ENCODE peak calls at places on chromosomes 2 and 18, in five cellular contexts. One of them, this sample, is unnamed.

GRCh38 chr2:104752504-104752903 is 101.4 kb upstream of the POU3F3 start:
- DNase-seq in activated naive CD4-positive, alpha-beta T cell treated with anti-CD3 and anti-CD28 coated beads for 36 hours: no peak
- DNase-seq in DMS153: no peak
- DNase-seq in GM04504: no peak
- DNase-seq in CD8-positive, alpha-beta memory T cell: no peak
- DNase-seq in this sample: no peak

GRCh38 chr2:28270456-28271146 is 122.1 kb upstream of the FOSL2 start:
- DNase-seq in activated naive CD4-positive, alpha-beta T cell treated with anti-CD3 and anti-CD28 coated beads for 36 hours: no peak
- DNase-seq in DMS153: no peak
- DNase-seq in GM04504: no peak
- DNase-seq in CD8-positive, alpha-beta memory T cell: no peak
- DNase-seq in this sample: no peak

GRCh38 chr2:16137080-16137755 is 196.9 kb downstream of the MYCN start:
- DNase-seq in activated naive CD4-positive, alpha-beta T cell treated with anti-CD3 and anti-CD28 coated beads for 36 hours: no peak
- DNase-seq in DMS153: no peak
- DNase-seq in GM04504: no peak
- DNase-seq in CD8-positive, alpha-beta memory T cell: no peak
- DNase-seq in this sample: no peak

GRCh38 chr2:25617948-25618646 is 55.3 kb downstream of the DTNB start:
- DNase-seq in activated naive CD4-positive, alpha-beta T cell treated with anti-CD3 and anti-CD28 coated beads for 36 hours: no peak
- DNase-seq in DMS153: no peak
- DNase-seq in GM04504: peak
- DNase-seq in CD8-positive, alpha-beta memory T cell: no peak
- DNase-seq in this sample: no peak

GRCh38 chr18:59393381-59393780 is 34.3 kb upstream of the LMAN1 start:
- DNase-seq in activated naive CD4-positive, alpha-beta T cell treated with anti-CD3 and anti-CD28 coated beads for 36 hours: no peak
- DNase-seq in DMS153: no peak
- DNase-seq in GM04504: no peak
- DNase-seq in CD8-positive, alpha-beta memory T cell: no peak
- DNase-seq in this sample: no peak

GRCh38 chr2:165957030-165957675 is 3.6 kb upstream of the TTC21B start:
- DNase-seq in activated naive CD4-positive, alpha-beta T cell treated with anti-CD3 and anti-CD28 coated beads for 36 hours: no peak
- DNase-seq in DMS153: no peak
- DNase-seq in GM04504: no peak
- DNase-seq in CD8-positive, alpha-beta memory T cell: no peak
- DNase-seq in this sample: no peak

GRCh38 chr2:53177342-53177741 is 590.3 kb upstream of the CHAC2 start:
- DNase-seq in activated naive CD4-positive, alpha-beta T cell treated with anti-CD3 and anti-CD28 coated beads for 36 hours: no peak
- DNase-seq in DMS153: no peak
- DNase-seq in GM04504: no peak
- DNase-seq in CD8-positive, alpha-beta memory T cell: no peak
- DNase-seq in this sample: no peak

GRCh38 chr2:55049794-55050132 is 488 bp downstream of the RTN4 start:
- DNase-seq in activated naive CD4-positive, alpha-beta T cell treated with anti-CD3 and anti-CD28 coated beads for 36 hours: no peak
- DNase-seq in DMS153: no peak
- DNase-seq in GM04504: no peak
- DNase-seq in CD8-positive, alpha-beta memory T cell: no peak
- DNase-seq in this sample: no peak

GRCh38 chr18:53489266-53489665 is 735.2 kb downstream of the MBD2 start:
- DNase-seq in activated naive CD4-positive, alpha-beta T cell treated with anti-CD3 and anti-CD28 coated beads for 36 hours: no peak
- DNase-seq in DMS153: no peak
- DNase-seq in GM04504: no peak
- DNase-seq in CD8-positive, alpha-beta memory T cell: no peak
- DNase-seq in this sample: no peak

GRCh38 chr2:11103984-11104793 is 51.1 kb upstream of the SLC66A3 start:
- DNase-seq in activated naive CD4-positive, alpha-beta T cell treated with anti-CD3 and anti-CD28 coated beads for 36 hours: no peak
- DNase-seq in DMS153: no peak
- DNase-seq in GM04504: no peak
- DNase-seq in CD8-positive, alpha-beta memory T cell: no peak
- DNase-seq in this sample: no peak

GRCh38 chr2:179580378-179581146 is 280.9 kb downstream of the ZNF385B start:
- DNase-seq in activated naive CD4-positive, alpha-beta T cell treated with anti-CD3 and anti-CD28 coated beads for 36 hours: no peak
- DNase-seq in DMS153: no peak
- DNase-seq in GM04504: no peak
- DNase-seq in CD8-positive, alpha-beta memory T cell: no peak
- DNase-seq in this sample: no peak

GRCh38 chr2:61044596-61044995 is 21.1 kb upstream of the SANBR start:
- DNase-seq in activated naive CD4-positive, alpha-beta T cell treated with anti-CD3 and anti-CD28 coated beads for 36 hours: no peak
- DNase-seq in DMS153: no peak
- DNase-seq in GM04504: no peak
- DNase-seq in CD8-positive, alpha-beta memory T cell: no peak
- DNase-seq in this sample: no peak

GRCh38 chr2:18282026-18282425 is 278.4 kb downstream of the RDH14 start:
- DNase-seq in activated naive CD4-positive, alpha-beta T cell treated with anti-CD3 and anti-CD28 coated beads for 36 hours: no peak
- DNase-seq in DMS153: no peak
- DNase-seq in GM04504: no peak
- DNase-seq in CD8-positive, alpha-beta memory T cell: no peak
- DNase-seq in this sample: no peak

GRCh38 chr2:134244587-134244986 is 9.3 kb upstream of the MGAT5 start:
- DNase-seq in activated naive CD4-positive, alpha-beta T cell treated with anti-CD3 and anti-CD28 coated beads for 36 hours: no peak
- DNase-seq in DMS153: no peak
- DNase-seq in GM04504: no peak
- DNase-seq in CD8-positive, alpha-beta memory T cell: no peak
- DNase-seq in this sample: no peak

GRCh38 chr18:44803019-44803650 is 122.4 kb downstream of the SETBP1 start:
- DNase-seq in activated naive CD4-positive, alpha-beta T cell treated with anti-CD3 and anti-CD28 coated beads for 36 hours: no peak
- DNase-seq in DMS153: peak
- DNase-seq in GM04504: no peak
- DNase-seq in CD8-positive, alpha-beta memory T cell: no peak
- DNase-seq in this sample: no peak

GRCh38 chr2:154740360-154740759 is 41.9 kb downstream of the KCNJ3 start:
- DNase-seq in activated naive CD4-positive, alpha-beta T cell treated with anti-CD3 and anti-CD28 coated beads for 36 hours: no peak
- DNase-seq in DMS153: no peak
- DNase-seq in GM04504: no peak
- DNase-seq in CD8-positive, alpha-beta memory T cell: no peak
- DNase-seq in this sample: no peak

GRCh38 chr2:7007846-7008741 is 90.9 kb downstream of the RNF144A start:
- DNase-seq in activated naive CD4-positive, alpha-beta T cell treated with anti-CD3 and anti-CD28 coated beads for 36 hours: no peak
- DNase-seq in DMS153: no peak
- DNase-seq in GM04504: peak
- DNase-seq in CD8-positive, alpha-beta memory T cell: no peak
- DNase-seq in this sample: peak

GRCh38 chr2:191031256-191031655 is 17.3 kb upstream of the STAT1 start:
- DNase-seq in activated naive CD4-positive, alpha-beta T cell treated with anti-CD3 and anti-CD28 coated beads for 36 hours: no peak
- DNase-seq in DMS153: no peak
- DNase-seq in GM04504: no peak
- DNase-seq in CD8-positive, alpha-beta memory T cell: no peak
- DNase-seq in this sample: no peak

GRCh38 chr2:62219407-62220159 is 23.7 kb downstream of the B3GNT2 start:
- DNase-seq in activated naive CD4-positive, alpha-beta T cell treated with anti-CD3 and anti-CD28 coated beads for 36 hours: no peak
- DNase-seq in DMS153: no peak
- DNase-seq in GM04504: no peak
- DNase-seq in CD8-positive, alpha-beta memory T cell: no peak
- DNase-seq in this sample: no peak

GRCh38 chr18:2139676-2140075 is 431.6 kb downstream of the METTL4 start:
- DNase-seq in activated naive CD4-positive, alpha-beta T cell treated with anti-CD3 and anti-CD28 coated beads for 36 hours: no peak
- DNase-seq in DMS153: no peak
- DNase-seq in GM04504: no peak
- DNase-seq in CD8-positive, alpha-beta memory T cell: no peak
- DNase-seq in this sample: no peak

GRCh38 chr2:216555274-216555673 is 56.6 kb downstream of the RPL37A start:
- DNase-seq in activated naive CD4-positive, alpha-beta T cell treated with anti-CD3 and anti-CD28 coated beads for 36 hours: no peak
- DNase-seq in DMS153: peak
- DNase-seq in GM04504: no peak
- DNase-seq in CD8-positive, alpha-beta memory T cell: no peak
- DNase-seq in this sample: peak

GRCh38 chr2:75424936-75425619 is 135.7 kb downstream of the EVA1A start:
- DNase-seq in activated naive CD4-positive, alpha-beta T cell treated with anti-CD3 and anti-CD28 coated beads for 36 hours: peak
- DNase-seq in DMS153: no peak
- DNase-seq in GM04504: peak
- DNase-seq in CD8-positive, alpha-beta memory T cell: no peak
- DNase-seq in this sample: no peak

This sample was measured in DND-41.